ENCODE peak calls at places on chromosome 4, in seven cellular contexts. R, I, O, G, L, E and Z are unnamed samples.

GRCh38 chr4:107247738-107248137 is 211.6 kb upstream of the DKK2 start:
- DNase-seq in R (no peak), L (no peak), G (no peak), I (peak), O (no peak), E (peak), Z (peak)

GRCh38 chr4:165700855-165701254 is 172.2 kb upstream of the TLL1 start:
- DNase-seq in I (no peak), O (no peak), L (no peak), R (no peak), E (no peak), G (no peak), Z (peak)

GRCh38 chr4:113327513-113327912 is 278.1 kb downstream of the ANK2 start:
- DNase-seq in E (no peak), L (no peak), R (no peak), O (no peak), I (no peak), G (no peak), Z (peak)

GRCh38 chr4:88333741-88334405 is 44.8 kb upstream of the HERC6 start:
- DNase-seq in G (no peak), E (no peak), I (peak), R (no peak), L (no peak), O (no peak), Z (no peak)

GRCh38 chr4:15779336-15779735 is 1.2 kb downstream of the CD38 start:
- DNase-seq in E (peak), I (peak), R (no peak), O (no peak), L (no peak), G (peak), Z (peak)

GRCh38 chr4:173929921-173930320 is 353.5 kb downstream of the FBXO8 start:
- DNase-seq in O (no peak), E (no peak), G (no peak), L (no peak), I (no peak), R (no peak), Z (no peak)

GRCh38 chr4:101183658-101184373 is 163.5 kb downstream of the PPP3CA start:
- DNase-seq in O (no peak), R (no peak), E (no peak), L (no peak), I (peak), G (no peak), Z (no peak)

GRCh38 chr4:90495936-90496335 is 368.7 kb downstream of the CCSER1 start:
- DNase-seq in L (no peak), O (no peak), E (no peak), I (no peak), R (no peak), G (no peak), Z (no peak)

GRCh38 chr4:64625438-64625837 is 216.2 kb upstream of the TECRL start:
- DNase-seq in R (no peak), G (no peak), E (no peak), O (no peak), I (no peak), L (no peak), Z (no peak)

GRCh38 chr4:111562811-111563210 is 582.4 kb upstream of the FAM241A start:
- DNase-seq in E (peak), G (no peak), L (no peak), I (peak), R (no peak), O (no peak), Z (no peak)

GRCh38 chr4:3784469-3785291 is 18.5 kb downstream of the ADRA2C start:
- DNase-seq in O (no peak), G (no peak), L (no peak), E (no peak), I (no peak), R (no peak), Z (no peak)

GRCh38 chr4:3520796-3521600 is 11.2 kb downstream of the LRPAP1 start:
- DNase-seq in E (no peak), L (no peak), O (no peak), R (no peak), I (no peak), G (no peak), Z (no peak)

GRCh38 chr4:139214039-139214534 is 37.1 kb upstream of the ELF2 start:
- DNase-seq in L (no peak), I (peak), O (no peak), E (no peak), R (peak), G (no peak), Z (peak)